ENCODE peak calls at places on chromosomes 4 and X, in nine cellular contexts. One of them, this sample, is unnamed.

GRCh38 chr4:77035153-77035552 is 40.6 kb downstream of the CCNI start:
- DNase-seq in thoracic aorta: no peak
- DNase-seq in breast epithelium: no peak
- DNase-seq in substantia nigra: no peak
- DNase-seq in cardiac fibroblast: no peak
- DNase-seq in activated CD4-positive, alpha-beta T cell treated with anti-CD3 and anti-CD28 coated beads, Interleukin-2, amount 50 U/mL, for 1 hour: no peak
- DNase-seq in neural crest cell: no peak
- DNase-seq in prostate gland: no peak
- DNase-seq in NCI-H1092 treated with DMSO at 0.1 percent for 48 hours: no peak
- DNase-seq in this sample: no peak

GRCh38 chrX:31483336-31483735 is 411.5 kb upstream of the FTHL17 start:
- DNase-seq in neural crest cell: no peak
- DNase-seq in substantia nigra: no peak
- DNase-seq in NCI-H1092 treated with DMSO at 0.1 percent for 48 hours: no peak
- DNase-seq in thoracic aorta: no peak
- DNase-seq in breast epithelium: no peak
- DNase-seq in activated CD4-positive, alpha-beta T cell treated with anti-CD3 and anti-CD28 coated beads, Interleukin-2, amount 50 U/mL, for 1 hour: no peak
- DNase-seq in prostate gland: no peak
- DNase-seq in cardiac fibroblast: peak; percentile 86
- DNase-seq in this sample: no peak

GRCh38 chr4:47383829-47384427 is 79.6 kb downstream of the COMMD8 start:
- DNase-seq in neural crest cell: no peak
- DNase-seq in prostate gland: no peak
- DNase-seq in substantia nigra: no peak
- DNase-seq in activated CD4-positive, alpha-beta T cell treated with anti-CD3 and anti-CD28 coated beads, Interleukin-2, amount 50 U/mL, for 1 hour: no peak
- DNase-seq in breast epithelium: no peak
- DNase-seq in NCI-H1092 treated with DMSO at 0.1 percent for 48 hours: peak; percentile 48
- DNase-seq in cardiac fibroblast: peak; percentile 66
- DNase-seq in thoracic aorta: no peak
- DNase-seq in this sample: peak; percentile 4

GRCh38 chr4:2259541-2260267 is 2.2 kb downstream of the MXD4 start:
- DNase-seq in prostate gland: no peak
- DNase-seq in substantia nigra: no peak
- DNase-seq in activated CD4-positive, alpha-beta T cell treated with anti-CD3 and anti-CD28 coated beads, Interleukin-2, amount 50 U/mL, for 1 hour: no peak
- DNase-seq in cardiac fibroblast: no peak
- DNase-seq in thoracic aorta: no peak
- DNase-seq in neural crest cell: no peak
- DNase-seq in NCI-H1092 treated with DMSO at 0.1 percent for 48 hours: no peak
- DNase-seq in breast epithelium: peak; percentile 43
- DNase-seq in this sample: no peak

GRCh38 chrX:18596096-18596495 is 75.8 kb downstream of the RS1 start:
- DNase-seq in substantia nigra: no peak
- DNase-seq in activated CD4-positive, alpha-beta T cell treated with anti-CD3 and anti-CD28 coated beads, Interleukin-2, amount 50 U/mL, for 1 hour: no peak
- DNase-seq in NCI-H1092 treated with DMSO at 0.1 percent for 48 hours: no peak
- DNase-seq in cardiac fibroblast: no peak
- DNase-seq in thoracic aorta: no peak
- DNase-seq in prostate gland: no peak
- DNase-seq in breast epithelium: no peak
- DNase-seq in neural crest cell: no peak
- DNase-seq in this sample: no peak

GRCh38 chrX:76127341-76127740 is 45.5 kb upstream of the PBDC1 start:
- DNase-seq in neural crest cell: no peak
- DNase-seq in activated CD4-positive, alpha-beta T cell treated with anti-CD3 and anti-CD28 coated beads, Interleukin-2, amount 50 U/mL, for 1 hour: no peak
- DNase-seq in breast epithelium: no peak
- DNase-seq in prostate gland: no peak
- DNase-seq in NCI-H1092 treated with DMSO at 0.1 percent for 48 hours: no peak
- DNase-seq in cardiac fibroblast: no peak
- DNase-seq in thoracic aorta: no peak
- DNase-seq in substantia nigra: no peak
- DNase-seq in this sample: no peak

GRCh38 chr4:180598281-180598680 is 1644.9 kb upstream of the TENM3 start:
- DNase-seq in neural crest cell: no peak
- DNase-seq in cardiac fibroblast: no peak
- DNase-seq in substantia nigra: no peak
- DNase-seq in activated CD4-positive, alpha-beta T cell treated with anti-CD3 and anti-CD28 coated beads, Interleukin-2, amount 50 U/mL, for 1 hour: no peak
- DNase-seq in NCI-H1092 treated with DMSO at 0.1 percent for 48 hours: no peak
- DNase-seq in breast epithelium: no peak
- DNase-seq in thoracic aorta: no peak
- DNase-seq in prostate gland: no peak
- DNase-seq in this sample: no peak

GRCh38 chrX:119604778-119605177 is 1.4 kb downstream of the NKRF start:
- DNase-seq in cardiac fibroblast: no peak
- DNase-seq in breast epithelium: no peak
- DNase-seq in activated CD4-positive, alpha-beta T cell treated with anti-CD3 and anti-CD28 coated beads, Interleukin-2, amount 50 U/mL, for 1 hour: no peak
- DNase-seq in prostate gland: no peak
- DNase-seq in neural crest cell: no peak
- DNase-seq in thoracic aorta: no peak
- DNase-seq in NCI-H1092 treated with DMSO at 0.1 percent for 48 hours: peak; percentile 30
- DNase-seq in substantia nigra: no peak
- DNase-seq in this sample: no peak

GRCh38 chr4:74932832-74933561 is at the start of gene PARM1:
- DNase-seq in neural crest cell: peak; percentile 85
- DNase-seq in prostate gland: peak; percentile 95
- DNase-seq in activated CD4-positive, alpha-beta T cell treated with anti-CD3 and anti-CD28 coated beads, Interleukin-2, amount 50 U/mL, for 1 hour: no peak
- DNase-seq in NCI-H1092 treated with DMSO at 0.1 percent for 48 hours: peak; percentile 13
- DNase-seq in cardiac fibroblast: peak; percentile 80
- DNase-seq in thoracic aorta: peak; percentile 63
- DNase-seq in substantia nigra: peak; percentile 86
- DNase-seq in breast epithelium: peak; percentile 84
- DNase-seq in this sample: peak; percentile 16

GRCh38 chr4:136458326-136458725 is 1074.0 kb downstream of the PCDH18 start:
- DNase-seq in prostate gland: no peak
- DNase-seq in cardiac fibroblast: no peak
- DNase-seq in activated CD4-positive, alpha-beta T cell treated with anti-CD3 and anti-CD28 coated beads, Interleukin-2, amount 50 U/mL, for 1 hour: no peak
- DNase-seq in substantia nigra: no peak
- DNase-seq in breast epithelium: no peak
- DNase-seq in neural crest cell: no peak
- DNase-seq in thoracic aorta: no peak
- DNase-seq in NCI-H1092 treated with DMSO at 0.1 percent for 48 hours: no peak
- DNase-seq in this sample: no peak

GRCh38 chr4:4541661-4542570 is at the start of gene STX18:
- DNase-seq in cardiac fibroblast: peak; percentile 87
- DNase-seq in thoracic aorta: peak; percentile 25
- DNase-seq in prostate gland: peak; percentile 63
- DNase-seq in breast epithelium: peak; percentile 87
- DNase-seq in neural crest cell: peak; percentile 86
- DNase-seq in activated CD4-positive, alpha-beta T cell treated with anti-CD3 and anti-CD28 coated beads, Interleukin-2, amount 50 U/mL, for 1 hour: peak; percentile 88
- DNase-seq in NCI-H1092 treated with DMSO at 0.1 percent for 48 hours: peak; percentile 84
- DNase-seq in substantia nigra: peak; percentile 75
- DNase-seq in this sample: peak; percentile 79

This sample was measured in NCI-H2227 treated with DMSO at 0.1 percent for 48 hours.